ENCODE peak calls at places on chromosomes 13 and 19, in nine cellular contexts. U, Z, F, V, A, P, C, L and Y are unnamed samples.

GRCh38 chr13:100789968-100790367 is 115.4 kb upstream of the TMTC4 start:
- DNase-seq in U (no peak), Z (no peak), F (no peak), V (no peak), A (no peak), P (no peak), C (no peak), L (no peak), Y (no peak)

GRCh38 chr13:113527272-113527958 is 36.9 kb upstream of the DCUN1D2 start:
- DNase-seq in U (no peak), Z (no peak), F (no peak), V (no peak), A (no peak), P (no peak), C (no peak), L (peak), Y (peak)

GRCh38 chr19:58059003-58059671 is at the start of gene ZNF135:
- DNase-seq in U (peak), Z (peak), F (peak), V (peak), A (peak), P (peak), C (peak), L (peak), Y (peak)

GRCh38 chr13:111938743-111939142 is 128.2 kb upstream of the SOX1 start:
- DNase-seq in U (no peak), Z (no peak), F (no peak), V (no peak), A (no peak), P (no peak), C (no peak), L (no peak), Y (no peak)

GRCh38 chr19:13172335-13173128 is 22.3 kb downstream of the IER2 start:
- DNase-seq in U (peak), Z (peak), F (peak), V (peak), A (peak), P (peak), C (peak), L (peak), Y (peak)

GRCh38 chr13:95677564-95678386 is 836 bp downstream of the DNAJC3 start:
- DNase-seq in U (no peak), Z (no peak), F (peak), V (peak), A (no peak), P (no peak), C (no peak), L (no peak), Y (peak)

GRCh38 chr19:737591-738093 is 13.3 kb upstream of the MISP start:
- DNase-seq in U (no peak), Z (peak), F (peak), V (no peak), A (no peak), P (peak), C (peak), L (peak), Y (no peak)

GRCh38 chr19:12782424-12783225 is 7.3 kb upstream of the HOOK2 start:
- DNase-seq in U (peak), Z (peak), F (peak), V (peak), A (peak), P (peak), C (peak), L (peak), Y (peak)

GRCh38 chr19:56167064-56167578 is 8.7 kb upstream of the GALP start:
- DNase-seq in U (no peak), Z (no peak), F (no peak), V (no peak), A (no peak), P (no peak), C (no peak), L (no peak), Y (no peak)

GRCh38 chr13:41315466-41316047 is 4.5 kb downstream of the NAA16 start:
- DNase-seq in U (no peak), Z (no peak), F (peak), V (no peak), A (no peak), P (no peak), C (no peak), L (no peak), Y (no peak)

GRCh38 chr19:7871530-7872305 is 2.5 kb downstream of the PRR36 start:
- DNase-seq in U (peak), Z (peak), F (peak), V (peak), A (peak), P (peak), C (peak), L (peak), Y (peak)

DNA sequence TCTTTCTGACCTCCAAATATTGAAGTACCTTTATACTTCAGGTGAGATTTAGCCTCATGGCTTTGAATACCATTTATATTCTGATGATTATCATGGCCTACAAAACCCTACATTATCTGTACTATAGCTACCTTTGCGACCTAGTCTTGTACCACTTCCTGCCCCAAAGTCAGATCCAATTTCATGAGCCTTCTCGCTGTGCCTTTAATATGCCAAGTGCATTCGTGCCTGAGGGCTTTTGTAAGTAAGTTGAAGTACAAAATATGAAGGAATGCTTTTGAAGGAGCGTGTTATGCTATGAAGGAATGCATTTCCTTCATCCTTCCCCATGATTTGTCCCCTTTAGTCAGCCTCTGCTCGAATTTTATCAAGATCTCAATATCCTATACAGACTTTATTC is 9.3 kb upstream of the RASL11A start:
- DNase-seq in U (no peak), Z (no peak), F (no peak), V (no peak), A (no peak), P (no peak), C (no peak), L (no peak), Y (no peak)
- TF ChIP-seq POLR2A in U (no peak), Z (no peak), F (no peak), V (no peak), A (no peak), P (no peak), C (no peak), L (no peak), Y (no peak)

GRCh38 chr19:41691268-41691970 is 3.3 kb upstream of the CEACAM7 start:
- DNase-seq in U (no peak), Z (peak), F (no peak), V (no peak), A (no peak), P (no peak), C (no peak), L (peak), Y (peak)
- TF ChIP-seq CTCF in U (no peak), Z (peak), F (peak), V (no peak), A (peak), P (no peak), C (no peak), L (peak), Y (no peak)

GRCh38 chr19:10568826-10569651 is at the start of gene CDKN2D:
- DNase-seq in U (peak), Z (peak), F (peak), V (peak), A (peak), P (peak), C (peak), L (peak), Y (peak)
- TF ChIP-seq POLR2A in U (peak), Z (peak), F (peak), V (no peak), A (peak), P (peak), C (peak), L (no peak), Y (no peak)

DNA sequence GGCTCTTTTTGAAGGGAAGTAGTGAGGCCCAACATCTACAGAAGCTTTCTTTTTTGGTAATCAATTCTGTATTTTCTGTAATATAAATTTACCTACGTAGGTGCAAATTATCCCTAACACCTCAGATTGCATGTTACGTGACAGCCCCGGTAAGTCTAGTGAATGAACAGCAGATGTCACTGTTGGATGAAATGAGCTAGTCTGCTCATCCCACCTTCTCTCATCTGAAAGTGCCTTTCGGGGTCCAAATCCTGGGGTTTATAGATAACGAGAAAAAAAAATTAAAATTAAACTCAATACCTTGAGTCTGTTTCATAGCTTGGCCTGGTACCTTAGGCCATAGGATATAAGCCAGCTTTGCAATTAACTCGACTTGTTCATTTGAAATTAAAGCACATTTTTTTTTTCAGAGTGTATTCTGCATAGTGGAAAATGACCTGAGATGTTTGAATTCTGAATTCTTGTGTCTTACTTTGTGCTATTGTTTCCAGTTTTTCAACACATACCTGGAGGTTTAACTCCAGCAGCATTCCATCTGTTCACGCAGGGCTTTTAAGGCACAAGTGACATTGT is 548.2 kb downstream of the GPC5 start:
- DNase-seq in U (no peak), Z (no peak), F (peak), V (no peak), A (no peak), P (no peak), C (no peak), L (no peak), Y (no peak)
- TF ChIP-seq CTCF in U (peak), Z (no peak), F (peak), V (no peak), A (no peak), P (no peak), C (no peak), L (no peak), Y (no peak)

DNA sequence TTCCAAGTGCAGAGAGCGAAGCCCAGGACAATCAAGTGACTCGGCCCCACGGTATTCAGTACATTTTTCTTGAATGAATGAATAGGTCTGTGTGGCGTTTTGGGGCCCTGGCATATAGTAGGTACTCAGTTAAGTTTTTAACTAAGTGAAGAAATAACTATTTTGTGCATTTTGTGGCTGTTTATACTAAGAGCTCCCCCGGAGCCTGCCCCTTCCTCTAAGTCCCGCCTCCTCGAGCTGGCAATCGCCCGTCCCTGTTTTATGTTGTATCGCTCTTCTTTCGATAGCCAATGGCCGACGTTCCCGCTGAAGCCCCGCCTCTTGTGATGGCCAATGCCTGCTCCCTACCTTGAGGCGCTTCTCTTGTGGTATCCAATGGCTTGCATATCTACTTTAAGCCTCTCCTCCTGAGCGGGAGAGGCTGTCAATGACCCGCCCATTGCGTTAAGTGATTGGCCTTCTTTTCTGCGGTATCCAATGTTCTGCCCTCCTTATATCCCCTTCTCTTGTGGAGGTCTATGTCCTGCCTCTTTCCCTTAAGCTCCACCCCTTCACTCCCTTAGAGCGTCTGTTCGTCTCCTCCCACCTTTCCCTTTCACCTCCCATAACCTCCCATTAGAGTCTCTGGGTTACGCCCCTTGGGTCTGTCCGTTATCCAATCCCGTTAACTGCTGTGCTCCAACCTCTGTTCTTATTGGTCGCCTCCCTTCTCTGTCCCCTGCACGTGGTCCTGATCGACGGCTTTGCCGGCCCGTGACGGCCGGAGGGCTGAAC is 510 bp upstream of the HDGFL2 start:
- DNase-seq in U (peak), Z (peak), F (peak), V (peak), A (peak), P (peak), C (peak), L (peak), Y (peak)
- TF ChIP-seq POLR2A in U (peak), Z (no peak), F (peak), V (peak), A (peak), P (peak), C (no peak), L (no peak), Y (peak)

GRCh38 chr19:15841875-15842569 is 26.6 kb upstream of the OR10H1 start:
- DNase-seq in U (no peak), Z (no peak), F (no peak), V (no peak), A (no peak), P (no peak), C (no peak), L (no peak), Y (no peak)
- TF ChIP-seq CTCF in U (no peak), Z (no peak), F (no peak), V (no peak), A (no peak), P (no peak), C (no peak), L (no peak), Y (no peak)

GRCh38 chr19:43594710-43595604 is 977 bp downstream of the IRGQ start:
- DNase-seq in U (peak), Z (peak), F (peak), V (no peak), A (peak), P (peak), C (peak), L (peak), Y (peak)
- TF ChIP-seq POLR2A in U (no peak), Z (no peak), F (no peak), V (no peak), A (peak), P (peak), C (no peak), L (no peak), Y (no peak)

GRCh38 chr13:33167521-33167920 is 118.0 kb downstream of the STARD13 start:
- DNase-seq in U (no peak), Z (no peak), F (no peak), V (no peak), A (no peak), P (no peak), C (no peak), L (no peak), Y (no peak)

GRCh38 chr13:33164331-33164730 is 121.2 kb downstream of the STARD13 start:
- DNase-seq in U (no peak), Z (no peak), F (no peak), V (no peak), A (no peak), P (no peak), C (no peak), L (no peak), Y (no peak)

GRCh38 chr13:33172400-33172799 is 113.2 kb downstream of the STARD13 start:
- DNase-seq in U (no peak), Z (no peak), F (no peak), V (no peak), A (no peak), P (no peak), C (no peak), L (no peak), Y (no peak)

GRCh38 chr13:33169273-33169980 is 116.1 kb downstream of the STARD13 start:
- DNase-seq in U (no peak), Z (no peak), F (peak), V (no peak), A (no peak), P (no peak), C (no peak), L (no peak), Y (no peak)

GRCh38 chr13:33168326-33168960 is 117.1 kb downstream of the STARD13 start:
- DNase-seq in U (no peak), Z (no peak), F (no peak), V (no peak), A (no peak), P (no peak), C (no peak), L (no peak), Y (no peak)
- TF ChIP-seq CTCF in U (no peak), Z (no peak), F (no peak), V (no peak), A (no peak), P (no peak), C (no peak), L (no peak), Y (no peak)

DNA sequence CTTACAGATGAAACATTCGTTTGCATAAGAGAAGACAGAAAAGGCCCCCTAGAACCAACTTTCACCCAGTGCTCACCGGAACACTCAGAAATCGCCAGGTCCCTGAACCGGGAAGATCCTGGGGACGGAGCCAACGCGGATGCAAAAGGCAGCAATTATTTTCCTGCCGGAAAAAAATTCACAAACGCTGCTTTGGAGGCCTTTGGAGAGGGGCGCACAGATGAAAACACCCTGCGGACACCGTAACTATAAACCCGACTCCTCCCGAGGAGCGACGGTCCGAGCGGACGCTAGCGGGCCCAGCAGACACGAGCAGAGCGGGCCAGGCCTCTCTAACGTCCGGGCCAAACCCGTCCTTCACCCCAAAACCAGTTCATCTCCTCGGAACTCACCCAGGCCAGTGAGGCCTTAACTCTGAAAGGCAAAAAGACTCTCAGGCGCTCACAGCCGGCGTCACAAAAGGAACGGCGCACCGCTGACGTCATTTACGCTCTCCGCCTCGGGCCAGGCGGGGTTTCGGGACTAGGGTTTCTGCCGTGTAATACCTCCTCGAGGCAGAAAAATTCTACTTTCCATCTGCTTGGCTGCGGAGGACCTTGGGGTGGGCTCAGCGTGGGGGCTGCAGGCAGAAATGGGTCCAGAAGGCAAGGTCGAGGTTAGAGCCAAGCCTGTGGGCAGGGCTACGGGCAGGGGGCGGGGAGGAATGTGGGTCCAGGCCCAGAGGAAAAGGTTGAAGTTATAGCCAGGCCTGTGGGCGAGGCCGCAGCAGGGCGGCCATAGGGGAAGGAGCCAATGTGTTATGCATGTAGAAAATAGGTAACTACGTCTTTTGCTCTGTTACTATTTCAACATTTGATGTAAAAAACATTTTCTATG is at the start of gene ZNF426:
- DNase-seq in U (peak), Z (peak), F (peak), V (peak), A (peak), P (peak), C (peak), L (peak), Y (peak)
- TF ChIP-seq POLR2A in U (peak), Z (no peak), F (peak), V (no peak), A (peak), P (no peak), C (no peak), L (no peak), Y (no peak)

DNA sequence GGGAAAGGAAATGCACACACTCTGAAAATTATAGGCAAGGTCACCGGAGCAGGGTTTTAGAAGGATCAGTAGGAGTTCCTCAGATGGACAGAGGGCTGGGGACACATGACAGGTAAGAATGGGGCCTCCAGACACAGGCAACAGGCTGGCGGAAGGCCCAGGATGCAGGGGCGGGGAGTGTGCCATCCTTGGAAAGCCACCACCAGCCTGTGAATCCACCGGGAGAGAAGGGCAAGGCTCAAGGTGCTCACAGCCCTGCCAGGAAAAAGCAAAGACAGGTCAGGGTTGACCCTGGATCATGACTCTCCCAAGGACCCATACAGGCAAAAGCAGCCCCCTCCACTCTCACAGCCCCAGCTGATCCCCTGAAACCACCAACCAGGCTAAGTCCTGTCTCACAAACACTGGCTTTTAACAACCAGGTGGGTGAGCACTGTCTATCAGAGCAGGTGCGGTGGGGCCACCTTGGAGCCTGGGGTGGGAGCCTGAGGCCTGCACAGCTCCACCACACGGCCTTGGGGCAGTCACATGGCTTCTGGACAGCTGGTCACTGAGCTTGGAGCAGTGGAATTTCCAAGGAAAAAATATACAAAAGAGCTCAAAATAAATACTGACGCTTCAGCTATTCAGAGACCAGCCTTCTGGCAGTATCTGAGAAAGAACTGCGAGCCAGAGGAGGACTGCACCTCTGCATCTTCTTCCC is 35.2 kb upstream of the ISYNA1 start:
- DNase-seq in U (no peak), Z (no peak), F (peak), V (no peak), A (peak), P (no peak), C (no peak), L (no peak), Y (no peak)
- TF ChIP-seq CTCF in U (no peak), Z (no peak), F (no peak), V (no peak), A (no peak), P (no peak), C (no peak), L (no peak), Y (no peak)